ENCODE peak calls at places on chromosomes 16 and 17, in nine cellular contexts. One of them, this sample, is unnamed.

GRCh38 chr17:81153340-81153803 is 11.9 kb upstream of the PVALEF start:
- DNase-seq in upper lobe of left lung: no peak
- DNase-seq in uterus: no peak
- DNase-seq in CD4-positive, alpha-beta T cell: no peak
- DNase-seq in body of pancreas: no peak
- DNase-seq in CD8-positive, alpha-beta memory T cell: no peak
- DNase-seq in endodermal cell: no peak
- DNase-seq in right atrium auricular region: no peak
- DNase-seq in tibial artery: no peak
- DNase-seq in this sample: peak; percentile 66

GRCh38 chr16:27346818-27347217 is 33.0 kb downstream of the IL4R start:
- DNase-seq in upper lobe of left lung: no peak
- DNase-seq in uterus: no peak
- DNase-seq in CD4-positive, alpha-beta T cell: no peak
- DNase-seq in body of pancreas: no peak
- DNase-seq in CD8-positive, alpha-beta memory T cell: no peak
- DNase-seq in endodermal cell: no peak
- DNase-seq in right atrium auricular region: no peak
- DNase-seq in tibial artery: no peak
- DNase-seq in this sample: no peak

GRCh38 chr17:58508341-58509067 is 5.9 kb downstream of the MTMR4 start:
- DNase-seq in upper lobe of left lung: no peak
- DNase-seq in uterus: no peak
- DNase-seq in CD4-positive, alpha-beta T cell: no peak
- DNase-seq in body of pancreas: peak; percentile 7
- DNase-seq in CD8-positive, alpha-beta memory T cell: no peak
- DNase-seq in endodermal cell: no peak
- DNase-seq in right atrium auricular region: no peak
- DNase-seq in tibial artery: no peak
- DNase-seq in this sample: no peak

GRCh38 chr17:15660077-15660476 is 24.0 kb downstream of the TRIM16 start:
- DNase-seq in upper lobe of left lung: no peak
- DNase-seq in uterus: no peak
- DNase-seq in CD4-positive, alpha-beta T cell: no peak
- DNase-seq in body of pancreas: no peak
- DNase-seq in CD8-positive, alpha-beta memory T cell: no peak
- DNase-seq in endodermal cell: peak; percentile 30
- DNase-seq in right atrium auricular region: no peak
- DNase-seq in tibial artery: no peak
- DNase-seq in this sample: no peak

GRCh38 chr17:42131971-42132370 is 9.4 kb downstream of the HSPB9 start:
- DNase-seq in upper lobe of left lung: no peak
- DNase-seq in uterus: no peak
- DNase-seq in CD4-positive, alpha-beta T cell: no peak
- DNase-seq in body of pancreas: no peak
- DNase-seq in CD8-positive, alpha-beta memory T cell: no peak
- DNase-seq in endodermal cell: no peak
- DNase-seq in right atrium auricular region: no peak
- DNase-seq in tibial artery: no peak
- DNase-seq in this sample: no peak

GRCh38 chr17:50328360-50328759 is 17.6 kb upstream of the XYLT2 start:
- DNase-seq in upper lobe of left lung: peak; percentile 32
- DNase-seq in uterus: no peak
- DNase-seq in CD4-positive, alpha-beta T cell: no peak
- DNase-seq in body of pancreas: no peak
- DNase-seq in CD8-positive, alpha-beta memory T cell: no peak
- DNase-seq in endodermal cell: no peak
- DNase-seq in right atrium auricular region: no peak
- DNase-seq in tibial artery: no peak
- DNase-seq in this sample: no peak

GRCh38 chr16:22321340-22322001 is 24.3 kb downstream of the POLR3E start:
- DNase-seq in upper lobe of left lung: peak; percentile 60
- DNase-seq in uterus: peak; percentile 61
- DNase-seq in CD4-positive, alpha-beta T cell: peak; percentile 70
- DNase-seq in body of pancreas: peak; percentile 71
- DNase-seq in CD8-positive, alpha-beta memory T cell: peak; percentile 79
- DNase-seq in endodermal cell: peak; percentile 85
- DNase-seq in right atrium auricular region: peak; percentile 72
- DNase-seq in tibial artery: peak; percentile 60
- DNase-seq in this sample: peak; percentile 60

GRCh38 chr16:74724820-74725549 is 24.3 kb upstream of the MLKL start:
- DNase-seq in upper lobe of left lung: peak; percentile 76
- DNase-seq in uterus: no peak
- DNase-seq in CD4-positive, alpha-beta T cell: no peak
- DNase-seq in body of pancreas: no peak
- DNase-seq in CD8-positive, alpha-beta memory T cell: no peak
- DNase-seq in endodermal cell: no peak
- DNase-seq in right atrium auricular region: no peak
- DNase-seq in tibial artery: no peak
- DNase-seq in this sample: no peak

GRCh38 chr17:19619705-19620325 is 28.7 kb upstream of the ALDH3A2 start:
- DNase-seq in upper lobe of left lung: no peak
- DNase-seq in uterus: no peak
- DNase-seq in CD4-positive, alpha-beta T cell: no peak
- DNase-seq in body of pancreas: no peak
- DNase-seq in CD8-positive, alpha-beta memory T cell: no peak
- DNase-seq in endodermal cell: no peak
- DNase-seq in right atrium auricular region: no peak
- DNase-seq in tibial artery: no peak
- DNase-seq in this sample: no peak

GRCh38 chr17:19614900-19615299 is 33.7 kb upstream of the ALDH3A2 start:
- DNase-seq in upper lobe of left lung: no peak
- DNase-seq in uterus: no peak
- DNase-seq in CD4-positive, alpha-beta T cell: no peak
- DNase-seq in body of pancreas: no peak
- DNase-seq in CD8-positive, alpha-beta memory T cell: no peak
- DNase-seq in endodermal cell: peak; percentile 54
- DNase-seq in right atrium auricular region: no peak
- DNase-seq in tibial artery: no peak
- DNase-seq in this sample: no peak

GRCh38 chr17:19613979-19614378 is 34.6 kb upstream of the ALDH3A2 start:
- DNase-seq in upper lobe of left lung: peak; percentile 50
- DNase-seq in uterus: peak; percentile 37
- DNase-seq in CD4-positive, alpha-beta T cell: no peak
- DNase-seq in body of pancreas: no peak
- DNase-seq in CD8-positive, alpha-beta memory T cell: no peak
- DNase-seq in endodermal cell: peak; percentile 52
- DNase-seq in right atrium auricular region: no peak
- DNase-seq in tibial artery: no peak
- DNase-seq in this sample: no peak

GRCh38 chr17:19621697-19622096 is 26.9 kb upstream of the ALDH3A2 start:
- DNase-seq in upper lobe of left lung: no peak
- DNase-seq in uterus: no peak
- DNase-seq in CD4-positive, alpha-beta T cell: no peak
- DNase-seq in body of pancreas: no peak
- DNase-seq in CD8-positive, alpha-beta memory T cell: no peak
- DNase-seq in endodermal cell: no peak
- DNase-seq in right atrium auricular region: no peak
- DNase-seq in tibial artery: no peak
- DNase-seq in this sample: no peak

GRCh38 chr17:19618015-19618414 is 30.5 kb upstream of the ALDH3A2 start:
- DNase-seq in upper lobe of left lung: no peak
- DNase-seq in uterus: no peak
- DNase-seq in CD4-positive, alpha-beta T cell: no peak
- DNase-seq in body of pancreas: no peak
- DNase-seq in CD8-positive, alpha-beta memory T cell: no peak
- DNase-seq in endodermal cell: no peak
- DNase-seq in right atrium auricular region: no peak
- DNase-seq in tibial artery: no peak
- DNase-seq in this sample: no peak
- H3K9me3 ChIP-seq in upper lobe of left lung: peaks cover 29% of the 10 kb centered on the region
- H3K9me3 ChIP-seq in uterus: no peaks in the 10 kb centered on the region
- H3K9me3 ChIP-seq in CD4-positive, alpha-beta T cell: peaks cover 32% of the 10 kb centered on the region
- H3K9me3 ChIP-seq in body of pancreas: peaks cover 14% of the 10 kb centered on the region
- H3K9me3 ChIP-seq in CD8-positive, alpha-beta memory T cell: peaks cover 8% of the 10 kb centered on the region
- H3K9me3 ChIP-seq in endodermal cell: peaks cover 43% of the 10 kb centered on the region
- H3K9me3 ChIP-seq in right atrium auricular region: peaks cover 40% of the 10 kb centered on the region
- H3K9me3 ChIP-seq in tibial artery: peaks cover 51% of the 10 kb centered on the region
- H3K9me3 ChIP-seq in this sample: no peaks in the 10 kb centered on the region

GRCh38 chr17:82837586-82838320 is 2.1 kb downstream of the ZNF750 start:
- DNase-seq in upper lobe of left lung: no peak
- DNase-seq in uterus: no peak
- DNase-seq in CD4-positive, alpha-beta T cell: no peak
- DNase-seq in body of pancreas: no peak
- DNase-seq in CD8-positive, alpha-beta memory T cell: no peak
- DNase-seq in endodermal cell: no peak
- DNase-seq in right atrium auricular region: no peak
- DNase-seq in tibial artery: no peak
- DNase-seq in this sample: no peak

GRCh38 chr17:82839617-82840292 is at the start of gene ZNF750:
- DNase-seq in upper lobe of left lung: no peak
- DNase-seq in uterus: no peak
- DNase-seq in CD4-positive, alpha-beta T cell: no peak
- DNase-seq in body of pancreas: no peak
- DNase-seq in CD8-positive, alpha-beta memory T cell: no peak
- DNase-seq in endodermal cell: peak; percentile 62
- DNase-seq in right atrium auricular region: no peak
- DNase-seq in tibial artery: no peak
- DNase-seq in this sample: no peak

GRCh38 chr17:82840431-82840831 is 609 bp upstream of the ZNF750 start:
- DNase-seq in upper lobe of left lung: no peak
- DNase-seq in uterus: no peak
- DNase-seq in CD4-positive, alpha-beta T cell: no peak
- DNase-seq in body of pancreas: no peak
- DNase-seq in CD8-positive, alpha-beta memory T cell: no peak
- DNase-seq in endodermal cell: peak; percentile 71
- DNase-seq in right atrium auricular region: no peak
- DNase-seq in tibial artery: no peak
- DNase-seq in this sample: no peak

GRCh38 chr17:82836823-82837357 is 2.9 kb downstream of the ZNF750 start:
- DNase-seq in upper lobe of left lung: no peak
- DNase-seq in uterus: peak; percentile 47
- DNase-seq in CD4-positive, alpha-beta T cell: no peak
- DNase-seq in body of pancreas: no peak
- DNase-seq in CD8-positive, alpha-beta memory T cell: no peak
- DNase-seq in endodermal cell: peak; percentile 67
- DNase-seq in right atrium auricular region: no peak
- DNase-seq in tibial artery: peak; percentile 15
- DNase-seq in this sample: no peak

GRCh38 chr17:82838386-82839063 is 1.3 kb downstream of the ZNF750 start:
- DNase-seq in upper lobe of left lung: no peak
- DNase-seq in uterus: peak; percentile 44
- DNase-seq in CD4-positive, alpha-beta T cell: no peak
- DNase-seq in body of pancreas: peak; percentile 75
- DNase-seq in CD8-positive, alpha-beta memory T cell: no peak
- DNase-seq in endodermal cell: peak; percentile 45
- DNase-seq in right atrium auricular region: peak; percentile 75
- DNase-seq in tibial artery: no peak
- DNase-seq in this sample: no peak
- H3K27ac ChIP-seq in upper lobe of left lung: peak overlapping the region; percentile 66
- H3K27ac ChIP-seq in uterus: no peak overlapping the region
- H3K27ac ChIP-seq in CD4-positive, alpha-beta T cell: no peak overlapping the region
- H3K27ac ChIP-seq in body of pancreas: peak overlapping the region; percentile 61
- H3K27ac ChIP-seq in CD8-positive, alpha-beta memory T cell: no peak overlapping the region
- H3K27ac ChIP-seq in endodermal cell: no peak overlapping the region
- H3K27ac ChIP-seq in right atrium auricular region: peak overlapping the region; percentile 16
- H3K27ac ChIP-seq in tibial artery: no peak overlapping the region
- H3K27ac ChIP-seq in this sample: no peak overlapping the region

GRCh38 chr16:35751191-35751941 is 2292.0 kb downstream of the TP53TG3F start:
- DNase-seq in upper lobe of left lung: peak; percentile 57
- DNase-seq in uterus: no peak
- DNase-seq in CD4-positive, alpha-beta T cell: no peak
- DNase-seq in body of pancreas: no peak
- DNase-seq in CD8-positive, alpha-beta memory T cell: no peak
- DNase-seq in endodermal cell: no peak
- DNase-seq in right atrium auricular region: peak; percentile 46
- DNase-seq in tibial artery: no peak
- DNase-seq in this sample: no peak

GRCh38 chr16:35753559-35754390 is 2294.4 kb downstream of the TP53TG3F start:
- DNase-seq in upper lobe of left lung: peak; percentile 23
- DNase-seq in uterus: no peak
- DNase-seq in CD4-positive, alpha-beta T cell: no peak
- DNase-seq in body of pancreas: no peak
- DNase-seq in CD8-positive, alpha-beta memory T cell: no peak
- DNase-seq in endodermal cell: no peak
- DNase-seq in right atrium auricular region: peak; percentile 32
- DNase-seq in tibial artery: no peak
- DNase-seq in this sample: no peak

GRCh38 chr16:35752773-35753558 is 2293.6 kb downstream of the TP53TG3F start:
- DNase-seq in upper lobe of left lung: peak; percentile 37
- DNase-seq in uterus: no peak
- DNase-seq in CD4-positive, alpha-beta T cell: no peak
- DNase-seq in body of pancreas: no peak
- DNase-seq in CD8-positive, alpha-beta memory T cell: no peak
- DNase-seq in endodermal cell: no peak
- DNase-seq in right atrium auricular region: peak; percentile 47
- DNase-seq in tibial artery: no peak
- DNase-seq in this sample: no peak

GRCh38 chr16:35752012-35752772 is 2292.8 kb downstream of the TP53TG3F start:
- DNase-seq in upper lobe of left lung: peak; percentile 61
- DNase-seq in uterus: no peak
- DNase-seq in CD4-positive, alpha-beta T cell: no peak
- DNase-seq in body of pancreas: no peak
- DNase-seq in CD8-positive, alpha-beta memory T cell: no peak
- DNase-seq in endodermal cell: no peak
- DNase-seq in right atrium auricular region: peak; percentile 40
- DNase-seq in tibial artery: no peak
- DNase-seq in this sample: no peak

DNA sequence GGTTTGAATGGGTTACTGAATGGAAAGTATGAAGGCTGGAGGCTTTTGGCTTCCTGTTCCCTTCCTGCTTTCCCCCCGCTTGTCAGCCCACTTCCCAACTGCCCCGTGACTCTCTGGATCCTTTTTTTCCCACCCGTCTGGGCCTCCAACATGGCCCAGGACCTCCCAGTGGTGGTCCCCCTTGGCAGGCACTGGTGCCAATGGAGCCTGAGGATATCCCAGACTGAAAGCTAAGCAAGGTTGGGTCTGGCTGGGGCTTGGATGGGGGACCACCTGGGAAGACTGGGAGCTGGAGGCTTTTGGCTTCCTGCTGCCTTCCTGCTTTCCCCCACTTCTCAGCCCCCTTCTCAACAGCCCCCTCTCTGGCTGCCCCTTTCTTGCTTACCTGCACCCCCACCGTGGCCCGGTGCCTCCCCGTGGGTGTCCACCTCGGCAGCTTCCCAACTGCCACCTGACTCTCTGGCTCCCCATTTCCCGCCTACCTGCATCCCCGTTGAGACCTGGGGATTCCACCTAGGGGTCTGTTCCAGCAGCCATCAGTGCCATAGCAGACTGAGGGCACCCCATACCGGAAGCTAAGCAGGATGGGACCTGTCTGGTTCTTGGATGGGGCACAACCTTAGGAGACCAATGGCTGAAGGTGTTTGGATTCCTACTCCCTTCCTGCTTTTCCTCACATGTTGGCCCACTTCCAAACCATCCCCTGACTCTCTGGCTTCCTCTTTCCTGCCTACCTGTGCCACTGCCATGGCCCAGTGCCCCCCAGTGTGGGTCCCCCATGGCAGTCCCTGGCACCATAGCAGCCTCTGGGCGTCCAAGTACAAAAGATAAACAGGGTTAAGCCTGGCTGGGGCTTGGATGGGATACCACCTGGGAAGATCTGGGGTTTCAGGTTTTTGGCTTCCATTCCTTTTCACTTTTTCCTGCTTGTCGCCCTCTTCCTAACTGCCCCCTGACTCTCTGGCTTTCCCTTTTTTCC is 2295.3 kb downstream of the TP53TG3F start:
- DNase-seq in upper lobe of left lung: peak; percentile 15
- DNase-seq in uterus: no peak
- DNase-seq in CD4-positive, alpha-beta T cell: no peak
- DNase-seq in body of pancreas: no peak
- DNase-seq in CD8-positive, alpha-beta memory T cell: no peak
- DNase-seq in endodermal cell: no peak
- DNase-seq in right atrium auricular region: peak; percentile 13
- DNase-seq in tibial artery: no peak
- DNase-seq in this sample: no peak
- H3K9me3 ChIP-seq in upper lobe of left lung: no peaks in the 10 kb centered on the region
- H3K9me3 ChIP-seq in uterus: no peaks in the 10 kb centered on the region
- H3K9me3 ChIP-seq in CD4-positive, alpha-beta T cell: peaks cover 35% of the 10 kb centered on the region
- H3K9me3 ChIP-seq in body of pancreas: peaks cover 8% of the 10 kb centered on the region
- H3K9me3 ChIP-seq in CD8-positive, alpha-beta memory T cell: no peaks in the 10 kb centered on the region
- H3K9me3 ChIP-seq in endodermal cell: peaks cover 55% of the 10 kb centered on the region
- H3K9me3 ChIP-seq in right atrium auricular region: no peaks in the 10 kb centered on the region
- H3K9me3 ChIP-seq in tibial artery: peaks cover 5% of the 10 kb centered on the region
- H3K9me3 ChIP-seq in this sample: no peaks in the 10 kb centered on the region

GRCh38 chr16:69741951-69742904 is 12.5 kb downstream of the NOB1 start:
- DNase-seq in upper lobe of left lung: peak; percentile 80
- DNase-seq in uterus: peak; percentile 69
- DNase-seq in CD4-positive, alpha-beta T cell: no peak
- DNase-seq in body of pancreas: peak; percentile 64
- DNase-seq in CD8-positive, alpha-beta memory T cell: no peak
- DNase-seq in endodermal cell: no peak
- DNase-seq in right atrium auricular region: peak; percentile 83
- DNase-seq in tibial artery: peak; percentile 76
- DNase-seq in this sample: peak; percentile 91
- H3K27ac ChIP-seq in upper lobe of left lung: no peak overlapping the region
- H3K27ac ChIP-seq in uterus: no peak overlapping the region
- H3K27ac ChIP-seq in CD4-positive, alpha-beta T cell: no peak overlapping the region
- H3K27ac ChIP-seq in body of pancreas: no peak overlapping the region
- H3K27ac ChIP-seq in CD8-positive, alpha-beta memory T cell: no peak overlapping the region
- H3K27ac ChIP-seq in endodermal cell: no peak overlapping the region
- H3K27ac ChIP-seq in right atrium auricular region: no peak overlapping the region
- H3K27ac ChIP-seq in tibial artery: no peak overlapping the region
- H3K27ac ChIP-seq in this sample: peak overlapping the region; percentile 9

This sample was measured in tibial nerve.